ENCODE peak calls at places on chromosomes 7 and 10, in eight cellular contexts. T, Y, E, Z, A, C, X and G are unnamed samples.
A peak's percentile ranks its signal among the peaks of the same experiment; 100 is the strongest.

GRCh38 chr7:43302211-43302711 is 189.8 kb downstream of the HECW1 start:
- DNase-seq in T (no peak), Y (peak; percentile 64), E (no peak), Z (peak; percentile 16), A (no peak), C (no peak), X (no peak), G (peak; percentile 4)

GRCh38 chr7:149196705-149197171 is 1.4 kb downstream of the ZNF282 start:
- DNase-seq in T (no peak), Y (peak; percentile 64), E (no peak), Z (no peak), A (peak; percentile 3), C (no peak), X (no peak), G (no peak)

GRCh38 chr10:102184606-102185005 is 32.4 kb downstream of the NOLC1 start:
- DNase-seq in T (no peak), Y (no peak), E (no peak), Z (no peak), A (no peak), C (no peak), X (no peak), G (no peak)

GRCh38 chr7:55124989-55125875 is 106.4 kb downstream of the EGFR start:
- DNase-seq in T (no peak), Y (no peak), E (no peak), Z (no peak), A (no peak), C (no peak), X (no peak), G (no peak)

GRCh38 chr7:108293190-108293612 is 163.0 kb downstream of the NRCAM start:
- DNase-seq in T (no peak), Y (no peak), E (no peak), Z (no peak), A (no peak), C (no peak), X (no peak), G (no peak)

GRCh38 chr10:78559514-78560392 is 509.0 kb upstream of the ZMIZ1 start:
- DNase-seq in T (no peak), Y (no peak), E (no peak), Z (no peak), A (no peak), C (no peak), X (no peak), G (no peak)

GRCh38 chr10:20858292-20859124 is 38.6 kb downstream of the NEBL start:
- DNase-seq in T (no peak), Y (peak; percentile 18), E (no peak), Z (no peak), A (no peak), C (no peak), X (peak; percentile 3), G (no peak)

GRCh38 chr7:155916926-155917655 is 104.8 kb upstream of the SHH start:
- DNase-seq in T (no peak), Y (no peak), E (no peak), Z (no peak), A (no peak), C (no peak), X (no peak), G (no peak)

GRCh38 chr10:86705905-86706304 is 37.6 kb downstream of the LDB3 start:
- DNase-seq in T (no peak), Y (no peak), E (no peak), Z (no peak), A (no peak), C (no peak), X (no peak), G (no peak)

GRCh38 chr7:107982463-107982862 is 20.5 kb downstream of the LAMB1 start:
- DNase-seq in T (no peak), Y (no peak), E (no peak), Z (no peak), A (no peak), C (no peak), X (no peak), G (no peak)

GRCh38 chr7:73829921-73830617 is 727 bp upstream of the CLDN4 start:
- DNase-seq in T (no peak), Y (no peak), E (no peak), Z (no peak), A (no peak), C (no peak), X (no peak), G (no peak)

GRCh38 chr10:329361-330099 is 194.3 kb downstream of the ZMYND11 start:
- DNase-seq in T (no peak), Y (peak; percentile 97), E (peak; percentile 90), Z (no peak), A (peak; percentile 24), C (peak; percentile 74), X (peak; percentile 92), G (peak; percentile 61)

GRCh38 chr7:2953588-2954407 is 89.9 kb downstream of the CARD11 start:
- DNase-seq in T (no peak), Y (no peak), E (no peak), Z (no peak), A (no peak), C (no peak), X (no peak), G (no peak)

GRCh38 chr10:78248651-78249464 is 215.2 kb downstream of the RPS24 start:
- DNase-seq in T (no peak), Y (no peak), E (peak; percentile 59), Z (no peak), A (no peak), C (peak; percentile 24), X (peak; percentile 90), G (no peak)

GRCh38 chr10:111830360-111830759 is 353.2 kb downstream of the GPAM start:
- DNase-seq in T (no peak), Y (no peak), E (no peak), Z (peak; percentile 9), A (no peak), C (no peak), X (no peak), G (no peak)

GRCh38 chr7:13110107-13110506 is 422.7 kb downstream of the ARL4A start:
- DNase-seq in T (no peak), Y (no peak), E (no peak), Z (no peak), A (no peak), C (no peak), X (no peak), G (no peak)

GRCh38 chr10:99672884-99673283 is 13.6 kb downstream of the ENTPD7 start:
- DNase-seq in T (no peak), Y (peak; percentile 71), E (no peak), Z (no peak), A (no peak), C (no peak), X (no peak), G (no peak)

GRCh38 chr7:157869793-157870192 is 533.0 kb downstream of the DNAJB6 start:
- DNase-seq in T (no peak), Y (no peak), E (no peak), Z (no peak), A (no peak), C (no peak), X (no peak), G (no peak)

GRCh38 chr7:134995239-134996096 is 9.2 kb downstream of the AGBL3 start:
- DNase-seq in T (no peak), Y (no peak), E (no peak), Z (no peak), A (no peak), C (no peak), X (no peak), G (no peak)

GRCh38 chr10:24944512-24945255 is 7.7 kb downstream of the PRTFDC1 start:
- DNase-seq in T (no peak), Y (peak; percentile 69), E (no peak), Z (no peak), A (no peak), C (no peak), X (no peak), G (no peak)

GRCh38 chr10:69335063-69335587 is 56.8 kb downstream of the HK1 start:
- DNase-seq in T (peak; percentile 38), Y (no peak), E (peak; percentile 77), Z (no peak), A (peak; percentile 25), C (no peak), X (no peak), G (no peak)

GRCh38 chr7:30135271-30135550 is 425 bp downstream of the MTURN start:
- DNase-seq in T (no peak), Y (no peak), E (no peak), Z (no peak), A (no peak), C (no peak), X (no peak), G (no peak)

GRCh38 chr10:11560076-11560709 is 51.3 kb downstream of the USP6NL start:
- DNase-seq in T (no peak), Y (no peak), E (no peak), Z (no peak), A (no peak), C (no peak), X (no peak), G (no peak)

GRCh38 chr10:91745086-91745831 is 53.0 kb upstream of the TNKS2 start:
- DNase-seq in T (no peak), Y (peak; percentile 46), E (no peak), Z (peak; percentile 14), A (no peak), C (no peak), X (no peak), G (no peak)

GRCh38 chr7:149369497-149369896 is 91.4 kb downstream of the ZNF777 start:
- DNase-seq in T (no peak), Y (no peak), E (no peak), Z (no peak), A (no peak), C (no peak), X (no peak), G (no peak)